ENCODE peak calls at places on chromosomes 4 and X, in four cellular contexts. O, R, C and U are unnamed samples.
A peak's percentile ranks its signal among the peaks of the same experiment; 100 is the strongest.

GRCh38 chrX:153554519-153555167 is 37.2 kb downstream of the ATP2B3 start:
- DNase-seq in O (peak; percentile 62), R (peak; percentile 89), C (peak; percentile 20), U (peak; percentile 92)

GRCh38 chr4:124535004-124535403 is 177.5 kb downstream of the ANKRD50 start:
- DNase-seq in O (no peak), R (no peak), C (no peak), U (no peak)

GRCh38 chr4:109811707-109812106 is 3.9 kb upstream of the GAR1 start:
- DNase-seq in O (no peak), R (no peak), C (no peak), U (no peak)

GRCh38 chr4:74044676-74045075 is 6.2 kb upstream of the CXCL3 start:
- DNase-seq in O (no peak), R (no peak), C (no peak), U (no peak)

GRCh38 chr4:8090312-8090711 is 68.3 kb downstream of the ABLIM2 start:
- DNase-seq in O (no peak), R (no peak), C (no peak), U (no peak)

GRCh38 chrX:47214435-47215077 is 3.9 kb upstream of the CDK16 start:
- DNase-seq in O (no peak), R (no peak), C (no peak), U (no peak)

GRCh38 chrX:120604359-120604782 is 470 bp downstream of the MCTS1 start:
- DNase-seq in O (peak; percentile 37), R (no peak), C (peak; percentile 27), U (no peak)

GRCh38 chr4:7418131-7418943 is 16.4 kb downstream of the PSAPL1 start:
- DNase-seq in O (no peak), R (peak; percentile 37), C (no peak), U (peak; percentile 18)

GRCh38 chr4:173301518-173302201 is 32.5 kb downstream of the HMGB2 start:
- DNase-seq in O (no peak), R (no peak), C (no peak), U (peak; percentile 12)

GRCh38 chrX:149950681-149951080 is 12.4 kb upstream of the EOLA2 start:
- DNase-seq in O (peak; percentile 40), R (no peak), C (peak; percentile 9), U (peak; percentile 18)

GRCh38 chrX:154411322-154411980 is at the start of gene TAFAZZIN:
- DNase-seq in O (peak; percentile 78), R (peak; percentile 84), C (peak; percentile 45), U (peak; percentile 92)

GRCh38 chrX:150693782-150694574 is 782 bp downstream of the MTMR1 start:
- DNase-seq in O (peak; percentile 52), R (peak; percentile 78), C (peak; percentile 73), U (peak; percentile 93)

GRCh38 chr4:53371843-53372521 is 5.5 kb upstream of the FIP1L1 start:
- DNase-seq in O (no peak), R (no peak), C (no peak), U (no peak)

GRCh38 chrX:150913511-150913910 is 15.0 kb upstream of the CD99L2 start:
- DNase-seq in O (no peak), R (no peak), C (no peak), U (no peak)

GRCh38 chr4:73187325-73187724 is 71.3 kb downstream of the ANKRD17 start:
- DNase-seq in O (no peak), R (no peak), C (no peak), U (no peak)

GRCh38 chr4:88219099-88219498 is 60.7 kb upstream of the ABCG2 start:
- DNase-seq in O (peak; percentile 22), R (no peak), C (peak; percentile 1), U (peak; percentile 27)

GRCh38 chrX:41313419-41313818 is 20.5 kb upstream of the DDX3X start:
- DNase-seq in O (no peak), R (no peak), C (no peak), U (no peak)

GRCh38 chr4:166174717-166175510 is 301.9 kb downstream of the TLL1 start:
- DNase-seq in O (no peak), R (no peak), C (no peak), U (no peak)

GRCh38 chr4:163003979-163004378 is 162.7 kb downstream of the NAF1 start:
- DNase-seq in O (no peak), R (peak; percentile 50), C (no peak), U (no peak)

GRCh38 chrX:18119856-18120255 is 100.8 kb downstream of the BEND2 start:
- DNase-seq in O (no peak), R (peak; percentile 38), C (peak; percentile 43), U (no peak)